ENCODE peak calls at places on chromosomes 4 and X, in six cellular contexts. R is PC-3, K is GM23248, P is mammary epithelial cell, X is OCI-LY7, Z is SK-N-SH. L is an unnamed sample. For H4K20me1, the result is how much of the 10 kb centered on the place peaks cover.

GRCh38 chrX:105331244-105331643 is 110.8 kb upstream of the TEX13A start:
- DNase-seq in R (peak), K (no peak), P (peak), X (no peak), Z (no peak), L (no peak)

GRCh38 chrX:53239474-53239873 is 14.5 kb upstream of the KDM5C start:
- DNase-seq in R (peak), K (no peak), P (no peak), X (peak), Z (no peak), L (no peak)

GRCh38 chr4:155072417-155072816 is 136.0 kb upstream of the NPY2R start:
- DNase-seq in R (no peak), K (no peak), P (no peak), X (no peak), Z (no peak), L (no peak)

GRCh38 chr4:22315643-22316042 is 200.2 kb downstream of the ADGRA3 start:
- DNase-seq in R (peak), K (peak), P (peak), X (no peak), Z (no peak), L (peak)

GRCh38 chr4:141646969-141647368 is 10.6 kb downstream of the IL15 start:
- DNase-seq in R (no peak), K (no peak), P (peak), X (no peak), Z (no peak), L (no peak)

GRCh38 chr4:144685916-144686315 is 40.0 kb downstream of the HHIP start:
- DNase-seq in R (no peak), K (no peak), P (no peak), X (no peak), Z (no peak), L (no peak)

GRCh38 chr4:99887837-99888236 is 6.4 kb downstream of the LAMTOR3 start:
- DNase-seq in R (no peak), K (peak), P (no peak), X (no peak), Z (no peak), L (peak)

GRCh38 chr4:173194175-173194574 is 25.6 kb downstream of the GALNT7 start:
- DNase-seq in R (no peak), K (no peak), P (no peak), X (no peak), Z (no peak), L (no peak)

GRCh38 chrX:636971-637659 is 6.5 kb downstream of the SHOX start:
- DNase-seq in R (no peak), K (no peak), P (no peak), X (no peak), Z (no peak), L (no peak)

GRCh38 chr4:94274912-94275311 is 67.2 kb downstream of the SMARCAD1 start:
- DNase-seq in R (peak), K (peak), P (no peak), X (no peak), Z (no peak), L (no peak)

GRCh38 chrX:51876441-51876840 is 17.0 kb upstream of the MAGED1 start:
- DNase-seq in R (no peak), K (peak), P (no peak), X (no peak), Z (no peak), L (no peak)

GRCh38 chr4:138034871-138035270 is 207.3 kb downstream of the SLC7A11 start:
- DNase-seq in R (peak), K (peak), P (peak), X (no peak), Z (no peak), L (no peak)

GRCh38 chr4:36165256-36166005 is 78.9 kb downstream of the ARAP2 start:
- DNase-seq in R (no peak), K (no peak), P (no peak), X (no peak), Z (no peak), L (no peak)

GRCh38 chr4:15303052-15303641 is 124.7 kb upstream of the C1QTNF7 start:
- DNase-seq in R (peak), K (peak), P (peak), X (no peak), Z (no peak), L (peak)

GRCh38 chrX:2348225-2348624 is 152.6 kb downstream of the DHRSX start:
- DNase-seq in R (no peak), K (no peak), P (no peak), X (no peak), Z (no peak), L (no peak)

GRCh38 chrX:12060489-12061260 is 77.6 kb upstream of the FRMPD4 start:
- DNase-seq in R (peak), K (no peak), P (peak), X (no peak), Z (no peak), L (no peak)

GRCh38 chrX:108165349-108166111 is 74.0 kb downstream of the ATG4A start:
- DNase-seq in R (peak), K (peak), P (peak), X (no peak), Z (peak), L (peak)

GRCh38 chr4:25162566-25162965 is 2.3 kb upstream of the SEPSECS start:
- DNase-seq in R (peak), K (no peak), P (no peak), X (no peak), Z (no peak), L (no peak)

GRCh38 chr4:169311643-169312365 is 41.0 kb upstream of the SH3RF1 start:
- DNase-seq in R (peak), K (peak), P (peak), X (peak), Z (peak), L (peak)

GRCh38 chr4:105170703-105171102 is 24.0 kb downstream of the TET2 start:
- DNase-seq in R (no peak), K (no peak), P (no peak), X (no peak), Z (no peak), L (no peak)

GRCh38 chr4:97866821-97867556 is 276.3 kb downstream of the STPG2 start:
- DNase-seq in R (no peak), K (no peak), P (no peak), X (no peak), Z (no peak), L (no peak)

GRCh38 chr4:182307746-182308145 is 64.5 kb downstream of the TENM3 start:
- DNase-seq in R (peak), K (peak), P (peak), X (no peak), Z (no peak), L (peak)

GRCh38 chr4:1451106-1451751 is 45.0 kb upstream of the NKX1-1 start:
- DNase-seq in R (no peak), K (no peak), P (no peak), X (no peak), Z (peak), L (no peak)

GRCh38 chrX:45771560-45772340 is 571.1 kb upstream of the DIPK2B start:
- DNase-seq in R (peak), K (peak), P (peak), X (no peak), Z (no peak), L (no peak)

GRCh38 chr4:15755321-15755750 is 22.8 kb upstream of the CD38 start:
- DNase-seq in R (peak), K (peak), P (peak), X (no peak), Z (no peak), L (no peak)

GRCh38 chr4:142567199-142567598 is 278.9 kb downstream of the INPP4B start:
- DNase-seq in R (peak), K (peak), P (no peak), X (no peak), Z (no peak), L (peak)

GRCh38 chr4:54427826-54428225 is 198.7 kb downstream of the PDGFRA start:
- DNase-seq in R (no peak), K (no peak), P (no peak), X (no peak), Z (no peak), L (no peak)

GRCh38 chr4:152309418-152309817 is 226.5 kb downstream of the FBXW7 start:
- DNase-seq in R (peak), K (no peak), P (no peak), X (no peak), Z (peak), L (no peak)

GRCh38 chr4:27088491-27088890 is 227.8 kb downstream of the STIM2 start:
- DNase-seq in R (no peak), K (no peak), P (no peak), X (no peak), Z (no peak), L (no peak)

GRCh38 chr4:110055014-110055768 is 142.5 kb downstream of the EGF start:
- DNase-seq in R (peak), K (peak), P (no peak), X (no peak), Z (no peak), L (no peak)

GRCh38 chr4:15333692-15334633 is 93.9 kb upstream of the C1QTNF7 start:
- DNase-seq in R (no peak), K (peak), P (no peak), X (no peak), Z (no peak), L (no peak)

GRCh38 chr4:105113800-105114199 is 32.9 kb upstream of the TET2 start:
- DNase-seq in R (no peak), K (no peak), P (peak), X (no peak), Z (no peak), L (no peak)

GRCh38 chr4:63169836-63170235 is 1239.4 kb downstream of the TECRL start:
- DNase-seq in R (no peak), K (no peak), P (no peak), X (no peak), Z (no peak), L (no peak)

GRCh38 chr4:61375316-61375715 is 175.2 kb downstream of the ADGRL3 start:
- DNase-seq in R (peak), K (no peak), P (peak), X (no peak), Z (no peak), L (no peak)

GRCh38 chr4:89558147-89558546 is 250.5 kb upstream of the GPRIN3 start:
- DNase-seq in R (peak), K (peak), P (peak), X (no peak), Z (no peak), L (no peak)

GRCh38 chrX:51802917-51803688 is 59.9 kb downstream of the GSPT2 start:
- DNase-seq in R (peak), K (peak), P (peak), X (peak), Z (peak), L (peak)

GRCh38 chrX:9687899-9688298 is 77.7 kb downstream of the GPR143 start:
- DNase-seq in R (no peak), K (no peak), P (no peak), X (no peak), Z (no peak), L (no peak)

GRCh38 chrX:115602308-115602707 is 41.3 kb downstream of the PLS3 start:
- DNase-seq in R (no peak), K (no peak), P (peak), X (no peak), Z (no peak), L (no peak)

GRCh38 chrX:115602729-115603389 is 41.9 kb downstream of the PLS3 start:
- DNase-seq in R (peak), K (peak), P (no peak), X (no peak), Z (no peak), L (no peak)

GRCh38 chrX:115603534-115604074 is 42.6 kb downstream of the PLS3 start:
- DNase-seq in R (no peak), K (no peak), P (no peak), X (no peak), Z (no peak), L (no peak)

GRCh38 chrX:115609621-115610020 is 48.6 kb downstream of the PLS3 start:
- DNase-seq in R (no peak), K (no peak), P (no peak), X (no peak), Z (no peak), L (no peak)

DNA sequence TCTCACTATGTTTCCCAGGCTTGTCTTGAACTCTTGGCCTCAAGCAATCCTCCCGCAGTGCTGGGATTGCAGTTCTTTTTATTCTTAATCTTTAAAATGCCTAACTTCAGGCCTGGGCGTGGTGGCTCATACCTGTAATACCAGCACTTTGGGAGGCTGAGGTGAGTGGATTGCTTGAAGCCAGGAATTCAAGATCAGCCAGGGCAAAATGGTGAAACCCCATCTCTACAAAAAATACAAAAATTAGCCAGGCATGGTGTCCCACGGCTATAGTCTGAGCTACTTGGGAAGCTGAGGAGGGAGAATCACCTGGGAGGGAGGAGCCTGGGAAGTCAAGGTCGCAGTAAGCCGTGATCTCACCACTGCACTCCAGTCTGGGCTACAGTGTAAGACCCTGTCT is 45.9 kb downstream of the PLS3 start:
- DNase-seq in R (no peak), K (no peak), P (no peak), X (no peak), Z (no peak), L (no peak)
- H4K20me1 ChIP-seq in R (under half), K (under half), P (under half), X (under half), Z (under half), L (under half)

GRCh38 chr4:39050590-39050989 is 11.4 kb upstream of the KLHL5 start:
- DNase-seq in R (no peak), K (no peak), P (no peak), X (no peak), Z (no peak), L (no peak)
- H4K20me1 ChIP-seq in R (under half), K (under half), P (under half), X (under half), Z (under half), L (under half)

GRCh38 chrX:20265221-20265725 is 1.4 kb downstream of the RPS6KA3 start:
- DNase-seq in R (peak), K (peak), P (peak), X (peak), Z (peak), L (peak)
- H4K20me1 ChIP-seq in R (under half), K (under half), P (under half), X (under half), Z (under half), L (under half)

GRCh38 chrX:40091691-40092421 is 5.9 kb downstream of the BCOR start:
- DNase-seq in R (no peak), K (no peak), P (no peak), X (no peak), Z (peak), L (no peak)

GRCh38 chrX:40094041-40094899 is 3.5 kb downstream of the BCOR start:
- DNase-seq in R (peak), K (peak), P (no peak), X (no peak), Z (peak), L (peak)

GRCh38 chrX:40094900-40095587 is 2.7 kb downstream of the BCOR start:
- DNase-seq in R (peak), K (peak), P (no peak), X (no peak), Z (peak), L (no peak)

GRCh38 chrX:40092808-40093435 is 4.8 kb downstream of the BCOR start:
- DNase-seq in R (no peak), K (no peak), P (no peak), X (no peak), Z (no peak), L (no peak)

DNA sequence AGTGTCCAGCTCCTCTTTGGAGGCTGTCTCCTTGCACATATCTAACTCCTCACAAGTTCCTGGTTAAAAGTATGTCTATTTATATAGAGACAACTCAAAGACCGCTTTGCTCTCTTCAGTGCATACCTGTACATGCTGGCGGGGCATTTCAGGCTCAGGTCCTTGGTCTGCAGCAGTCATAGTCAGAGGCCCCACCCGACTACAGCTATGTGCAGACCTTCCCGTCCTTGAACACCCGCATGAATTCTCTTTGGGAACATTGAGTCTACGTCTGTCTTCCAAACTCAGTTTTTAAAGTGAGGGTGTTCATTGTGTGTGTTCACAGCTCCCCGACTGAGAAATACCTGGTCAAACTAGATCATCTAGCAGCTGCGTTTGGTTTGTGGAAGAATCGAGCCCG is 4.2 kb downstream of the BCOR start:
- DNase-seq in R (no peak), K (no peak), P (no peak), X (no peak), Z (no peak), L (no peak)
- H4K20me1 ChIP-seq in R (under half), K (under half), P (under half), X (under half), Z (under half), L (half or more)

DNA sequence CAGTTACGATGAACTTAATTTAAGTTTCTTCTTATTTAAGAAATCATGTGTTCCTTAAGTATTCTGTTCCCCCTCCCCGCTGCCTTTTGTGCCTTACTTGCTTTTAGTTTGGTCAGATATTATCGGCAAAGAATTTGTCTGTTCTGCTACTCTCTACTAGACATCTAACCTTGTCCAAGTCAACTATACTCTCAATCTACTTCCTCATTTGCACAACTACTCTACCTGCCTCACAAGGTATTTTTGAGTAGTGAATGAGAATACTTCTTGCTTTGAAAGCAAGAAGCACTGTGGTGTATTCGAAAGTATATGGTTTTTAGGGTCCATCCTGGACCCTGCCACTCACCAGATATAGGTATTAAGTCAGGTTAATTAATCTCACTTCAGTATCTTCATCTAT is 8.0 kb upstream of the KLHL5 start:
- DNase-seq in R (no peak), K (no peak), P (no peak), X (no peak), Z (no peak), L (no peak)
- H4K20me1 ChIP-seq in R (under half), K (under half), P (under half), X (under half), Z (under half), L (under half)

GRCh38 chr4:73223258-73223651 is 35.3 kb downstream of the ANKRD17 start:
- DNase-seq in R (no peak), K (no peak), P (no peak), X (no peak), Z (no peak), L (no peak)

GRCh38 chr4:73222466-73223257 is 35.9 kb downstream of the ANKRD17 start:
- DNase-seq in R (peak), K (peak), P (peak), X (peak), Z (peak), L (peak)

GRCh38 chr4:73221734-73222133 is 36.9 kb downstream of the ANKRD17 start:
- DNase-seq in R (no peak), K (peak), P (no peak), X (no peak), Z (no peak), L (no peak)

GRCh38 chr4:73224886-73225285 is 33.7 kb downstream of the ANKRD17 start:
- DNase-seq in R (no peak), K (no peak), P (no peak), X (no peak), Z (no peak), L (no peak)

GRCh38 chr4:73220815-73221214 is 37.8 kb downstream of the ANKRD17 start:
- DNase-seq in R (no peak), K (no peak), P (no peak), X (no peak), Z (no peak), L (no peak)
- H4K20me1 ChIP-seq in R (under half), K (under half), P (under half), X (under half), Z (under half), L (under half)

DNA sequence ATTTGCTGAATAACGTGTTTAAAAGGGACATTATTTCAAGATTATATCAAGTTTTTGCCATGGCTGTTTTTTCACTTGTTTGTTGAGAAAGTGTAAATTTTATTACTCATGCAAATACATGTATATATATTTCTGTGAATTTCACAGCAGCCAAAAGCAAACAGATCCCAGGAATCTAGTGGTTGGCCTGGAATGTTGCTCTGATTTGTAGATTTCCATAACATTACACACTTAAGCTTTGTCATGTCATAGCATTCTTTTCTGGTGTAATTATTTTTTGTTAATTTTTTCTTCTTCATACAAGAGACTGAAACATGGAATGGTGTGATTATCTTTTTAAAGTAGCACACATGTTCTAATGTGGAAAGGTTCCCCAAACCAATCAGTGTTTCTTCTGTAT is 20.1 kb downstream of the RUFY3 start:
- DNase-seq in R (no peak), K (peak), P (no peak), X (no peak), Z (no peak), L (no peak)
- H4K20me1 ChIP-seq in R (under half), K (under half), P (under half), X (under half), Z (half or more), L (under half)

DNA sequence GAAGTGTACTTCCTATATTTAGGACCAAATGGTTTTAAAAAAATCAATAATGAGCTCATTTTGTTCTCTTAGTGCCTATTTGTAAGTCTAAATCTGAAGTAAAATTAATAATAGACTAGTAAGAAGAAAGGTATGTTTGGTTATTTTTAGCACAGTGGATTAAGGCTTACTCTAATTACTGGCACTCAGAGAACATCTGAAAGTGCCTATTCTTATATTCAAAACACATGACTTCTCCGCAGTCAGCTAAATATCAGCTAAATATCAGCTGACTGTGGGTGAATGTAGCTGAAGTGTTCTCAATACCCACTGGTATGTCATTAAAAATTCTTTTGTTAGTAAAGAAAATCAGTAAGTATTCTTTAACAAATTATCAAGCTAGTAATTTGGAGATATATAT is 6.0 kb downstream of the AP1S2 start:
- DNase-seq in R (no peak), K (no peak), P (no peak), X (no peak), Z (no peak), L (no peak)
- H4K20me1 ChIP-seq in R (under half), K (under half), P (under half), X (under half), Z (under half), L (under half)